ENCODE peak calls at places on chromosomes 11 and 22, in seven cellular contexts. E is CD4-positive, alpha-beta T cell; H is NCI-H524 treated with DMSO at 0.1 percent for 48 hours; T is kidney tubule cell; U is GM04503; J is neuronal stem cell; O is EL. L is an unnamed sample.

GRCh38 chr11:116312560-116313340 is 460.0 kb downstream of the BUD13 start:
- DNase-seq in E (no peak), H (peak), T (peak), U (no peak), J (no peak), O (peak), L (no peak)

GRCh38 chr11:61697093-61697492 is 16.9 kb downstream of the DAGLA start:
- DNase-seq in E (no peak), H (no peak), T (peak), U (no peak), J (no peak), O (peak), L (no peak)

GRCh38 chr11:12175694-12176241 is 65.4 kb downstream of the MICAL2 start:
- DNase-seq in E (no peak), H (no peak), T (peak), U (peak), J (no peak), O (peak), L (no peak)

GRCh38 chr22:31425331-31426050 is 26.1 kb downstream of the DRG1 start:
- DNase-seq in E (no peak), H (no peak), T (no peak), U (no peak), J (no peak), O (peak), L (no peak)

GRCh38 chr11:77705195-77705876 is 67.7 kb upstream of the CLNS1A start:
- DNase-seq in E (no peak), H (no peak), T (peak), U (no peak), J (no peak), O (peak), L (no peak)

GRCh38 chr11:60780065-60780464 is 5.1 kb upstream of the MS4A10 start:
- DNase-seq in E (no peak), H (no peak), T (no peak), U (no peak), J (no peak), O (no peak), L (no peak)

GRCh38 chr22:29799217-29799680 is 32.1 kb downstream of the UQCR10 start:
- DNase-seq in E (no peak), H (no peak), T (peak), U (peak), J (no peak), O (peak), L (no peak)

GRCh38 chr11:124179311-124179710 is 3.8 kb upstream of the OR10D3 start:
- DNase-seq in E (no peak), H (no peak), T (no peak), U (no peak), J (no peak), O (no peak), L (no peak)

GRCh38 chr11:1640076-1640946 is 10.7 kb downstream of the KRTAP5-5 start:
- DNase-seq in E (no peak), H (no peak), T (peak), U (no peak), J (peak), O (peak), L (peak)

GRCh38 chr11:61828629-61829407 is 718 bp downstream of the FADS2 start:
- DNase-seq in E (peak), H (no peak), T (peak), U (no peak), J (peak), O (peak), L (no peak)

GRCh38 chr11:117345039-117345438 is 17.4 kb downstream of the CEP164 start:
- DNase-seq in E (no peak), H (no peak), T (peak), U (no peak), J (no peak), O (peak), L (no peak)

GRCh38 chr11:133618500-133618899 is 86.2 kb upstream of the OPCML start:
- DNase-seq in E (no peak), H (no peak), T (no peak), U (no peak), J (no peak), O (no peak), L (no peak)

GRCh38 chr22:43129426-43130425 is 13.5 kb downstream of the MCAT start:
- DNase-seq in E (no peak), H (no peak), T (no peak), U (no peak), J (no peak), O (no peak), L (no peak)

GRCh38 chr11:130652671-130653335 is 204.4 kb downstream of the ADAMTS15 start:
- DNase-seq in E (no peak), H (no peak), T (peak), U (peak), J (no peak), O (peak), L (no peak)

GRCh38 chr11:69465236-69466000 is 16.0 kb upstream of the LINC01488 start:
- DNase-seq in E (no peak), H (no peak), T (no peak), U (no peak), J (no peak), O (no peak), L (no peak)

GRCh38 chr11:88175004-88175706 is at the start of gene RAB38:
- DNase-seq in E (no peak), H (peak), T (peak), U (no peak), J (peak), O (peak), L (peak)

GRCh38 chr11:63768232-63769043 is at the start of gene ZFTA:
- DNase-seq in E (peak), H (no peak), T (peak), U (no peak), J (peak), O (peak), L (no peak)

GRCh38 chr11:128226106-128226716 is 361.1 kb downstream of the ETS1 start:
- DNase-seq in E (no peak), H (no peak), T (no peak), U (no peak), J (no peak), O (no peak), L (no peak)

GRCh38 chr11:19087658-19088057 is 27.1 kb upstream of the MRGPRX2 start:
- DNase-seq in E (no peak), H (no peak), T (peak), U (peak), J (no peak), O (peak), L (no peak)

GRCh38 chr11:6567371-6567745 is 36.1 kb downstream of the RRP8 start:
- DNase-seq in E (no peak), H (no peak), T (no peak), U (no peak), J (no peak), O (no peak), L (no peak)

GRCh38 chr22:27751277-27752070 is 50.1 kb downstream of the MN1 start:
- DNase-seq in E (no peak), H (no peak), T (no peak), U (no peak), J (no peak), O (no peak), L (no peak)

GRCh38 chr22:28711820-28712777 is 29.5 kb downstream of the CHEK2 start:
- DNase-seq in E (no peak), H (no peak), T (peak), U (peak), J (no peak), O (peak), L (no peak)

GRCh38 chr11:73980001-73980960 is 2.4 kb downstream of the UCP2 start:
- DNase-seq in E (peak), H (no peak), T (peak), U (no peak), J (no peak), O (peak), L (no peak)

GRCh38 chr11:13316528-13316961 is 39.0 kb downstream of the BMAL1 start:
- DNase-seq in E (no peak), H (no peak), T (peak), U (peak), J (no peak), O (peak), L (no peak)

GRCh38 chr11:110305169-110306018 is 9.0 kb upstream of the RDX start:
- DNase-seq in E (no peak), H (no peak), T (no peak), U (no peak), J (no peak), O (no peak), L (no peak)

L was measured in iPS DF 6.9.